ENCODE peak calls at places on chromosome 10, in seven cellular contexts. C, G, W, Q, Z, P and J are unnamed samples.

GRCh38 chr10:88553116-88553752 is 29.9 kb downstream of the RNLS start:
- DNase-seq in C (peak; percentile 78), G (peak; percentile 34), W (peak; percentile 66), Q (no peak), Z (peak; percentile 37), P (no peak), J (peak; percentile 75)

GRCh38 chr10:132369636-132370185 is 27.3 kb upstream of the PWWP2B start:
- DNase-seq in C (no peak), G (no peak), W (no peak), Q (no peak), Z (no peak), P (no peak), J (no peak)

GRCh38 chr10:128792426-128793140 is 666.4 kb upstream of the MKI67 start:
- DNase-seq in C (no peak), G (no peak), W (no peak), Q (no peak), Z (no peak), P (no peak), J (no peak)

GRCh38 chr10:33273295-33274002 is 61.0 kb downstream of the NRP1 start:
- DNase-seq in C (peak; percentile 70), G (peak; percentile 86), W (peak; percentile 95), Q (peak; percentile 56), Z (peak; percentile 87), P (peak; percentile 86), J (peak; percentile 90)

GRCh38 chr10:120131183-120131582 is 238.7 kb downstream of the SEC23IP start:
- DNase-seq in C (no peak), G (no peak), W (peak; percentile 34), Q (no peak), Z (no peak), P (no peak), J (peak; percentile 12)

GRCh38 chr10:43781480-43782361 is 133.0 kb upstream of the ZNF32 start:
- DNase-seq in C (peak; percentile 47), G (no peak), W (no peak), Q (no peak), Z (no peak), P (no peak), J (peak; percentile 18)

GRCh38 chr10:111247781-111248389 is 171.1 kb downstream of the ADRA2A start:
- DNase-seq in C (no peak), G (no peak), W (peak; percentile 7), Q (no peak), Z (no peak), P (no peak), J (no peak)

GRCh38 chr10:17833656-17834055 is 24.5 kb downstream of the MRC1 start:
- DNase-seq in C (no peak), G (no peak), W (no peak), Q (no peak), Z (no peak), P (no peak), J (no peak)

GRCh38 chr10:124736491-124737136 is 7.6 kb downstream of the FAM53B start:
- DNase-seq in C (peak; percentile 83), G (no peak), W (peak; percentile 65), Q (no peak), Z (peak; percentile 86), P (peak; percentile 87), J (peak; percentile 26)

GRCh38 chr10:131889755-131890154 is 11.1 kb upstream of the PPP2R2D start:
- DNase-seq in C (no peak), G (no peak), W (no peak), Q (no peak), Z (no peak), P (no peak), J (no peak)

DNA sequence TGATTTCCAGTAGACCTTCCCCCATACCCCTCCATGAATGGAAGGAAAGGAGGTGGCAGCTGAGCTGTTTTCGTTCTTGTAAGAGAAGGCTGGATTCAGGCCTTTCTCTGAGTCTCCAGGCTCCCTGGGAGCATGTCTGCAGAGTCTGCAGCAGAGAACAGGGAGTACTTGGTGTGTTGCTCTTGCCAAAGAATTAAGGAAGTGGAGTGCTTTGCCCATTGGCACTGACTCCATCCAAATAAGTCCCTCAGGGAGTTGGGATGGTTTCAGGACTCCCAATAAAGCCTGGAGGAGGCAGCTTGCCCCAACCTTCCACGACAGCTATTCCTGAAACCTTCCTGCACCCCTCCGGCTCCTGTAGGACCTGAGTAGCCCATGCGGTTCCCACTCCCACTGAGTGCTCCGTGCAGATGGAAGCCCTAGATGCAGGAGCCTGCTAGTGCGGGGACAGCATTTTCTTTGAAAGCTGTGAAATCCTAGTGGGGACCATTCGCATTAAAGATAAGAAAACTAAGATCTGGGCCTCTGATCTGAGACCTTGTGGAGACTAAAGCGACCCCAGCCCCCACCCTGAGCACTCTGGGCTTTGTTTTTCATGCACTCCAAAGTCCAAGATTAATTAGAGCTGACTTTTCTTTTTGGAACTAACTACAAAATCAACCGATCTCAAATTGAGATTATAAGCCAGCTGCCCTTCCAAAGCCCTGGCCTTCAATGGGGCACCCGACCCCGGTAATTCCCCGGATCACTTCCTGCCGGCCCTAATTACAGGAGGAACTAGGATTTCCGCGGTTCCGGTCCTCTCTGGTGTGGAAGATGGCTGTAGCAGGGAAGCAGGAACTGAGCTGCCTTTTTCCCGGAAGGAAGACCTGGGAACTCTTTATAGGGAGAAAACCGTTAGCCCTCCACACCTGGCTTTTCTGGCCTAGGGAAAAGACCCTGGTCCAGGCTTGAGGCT is 110.1 kb downstream of the COL13A1 start:
- DNase-seq in C (no peak), G (peak; percentile 69), W (no peak), Q (no peak), Z (no peak), P (no peak), J (no peak)
- H3K27ac ChIP-seq in C (no peak overlapping the region), G (peak overlapping the region; percentile 81), W (no peak overlapping the region), Q (no peak overlapping the region), Z (no peak overlapping the region), P (no peak overlapping the region), J (no peak overlapping the region)

GRCh38 chr10:29851241-29851640 is 208.1 kb downstream of the JCAD start:
- DNase-seq in C (no peak), G (no peak), W (no peak), Q (no peak), Z (no peak), P (no peak), J (no peak)

GRCh38 chr10:29849434-29849833 is 210.0 kb downstream of the JCAD start:
- DNase-seq in C (peak; percentile 98), G (no peak), W (no peak), Q (peak; percentile 66), Z (peak; percentile 37), P (no peak), J (peak; percentile 83)

GRCh38 chr10:29846881-29847280 is 212.1 kb upstream of the SVIL start:
- DNase-seq in C (no peak), G (no peak), W (no peak), Q (no peak), Z (no peak), P (no peak), J (no peak)

GRCh38 chr10:29849886-29850285 is 209.5 kb downstream of the JCAD start:
- DNase-seq in C (no peak), G (no peak), W (no peak), Q (no peak), Z (no peak), P (no peak), J (peak; percentile 19)

DNA sequence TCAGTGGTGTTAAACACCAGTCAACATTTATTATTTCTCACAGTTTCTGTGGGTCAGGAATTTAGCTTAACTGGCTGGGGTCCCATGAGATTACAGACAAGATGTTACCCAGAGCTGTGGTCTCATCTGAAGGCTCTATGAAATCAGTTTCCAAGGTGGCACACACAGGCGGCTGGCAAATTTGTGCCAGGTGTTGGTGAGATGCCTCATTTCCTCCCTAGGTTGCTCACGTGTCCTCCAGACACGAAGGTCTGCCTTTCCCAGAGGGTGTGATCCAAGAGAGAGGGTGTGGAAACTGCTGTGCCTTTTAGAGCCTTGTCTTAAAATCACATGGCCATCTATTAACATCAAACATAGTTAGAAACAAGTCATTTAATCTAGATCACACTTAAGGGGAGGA is 209.0 kb downstream of the JCAD start:
- DNase-seq in C (peak; percentile 12), G (no peak), W (no peak), Q (no peak), Z (no peak), P (no peak), J (no peak)
- H3K36me3 ChIP-seq in C (no peaks in the 10 kb centered on the region), G (no peaks in the 10 kb centered on the region), W (no peaks in the 10 kb centered on the region), Q (no peaks in the 10 kb centered on the region), Z (no peaks in the 10 kb centered on the region), P (no peaks in the 10 kb centered on the region), J (no peaks in the 10 kb centered on the region)

DNA sequence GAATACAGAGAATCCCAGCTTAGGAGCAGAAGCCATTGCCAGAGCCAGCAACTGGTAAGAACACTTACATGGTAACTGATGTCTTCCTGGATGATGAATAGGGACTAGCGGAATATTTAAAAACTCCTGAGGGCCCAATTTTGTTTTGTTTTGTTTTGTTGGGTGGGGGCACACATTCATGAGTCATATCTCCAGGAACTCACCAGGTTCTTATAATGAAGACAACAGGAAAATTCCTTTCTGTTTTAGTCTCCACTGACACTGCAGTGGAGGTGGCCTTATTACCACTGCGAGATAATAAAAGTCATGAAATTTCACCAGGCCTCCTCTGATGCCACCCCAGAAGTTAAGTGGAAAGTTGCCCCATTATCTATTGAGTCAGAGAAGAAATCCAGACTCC is 6.6 kb upstream of the CUZD1 start:
- DNase-seq in C (peak; percentile 7), G (no peak), W (peak; percentile 11), Q (no peak), Z (no peak), P (no peak), J (no peak)
- H3K27ac ChIP-seq in C (peak overlapping the region; percentile 33), G (no peak overlapping the region), W (no peak overlapping the region), Q (no peak overlapping the region), Z (no peak overlapping the region), P (no peak overlapping the region), J (no peak overlapping the region)

DNA sequence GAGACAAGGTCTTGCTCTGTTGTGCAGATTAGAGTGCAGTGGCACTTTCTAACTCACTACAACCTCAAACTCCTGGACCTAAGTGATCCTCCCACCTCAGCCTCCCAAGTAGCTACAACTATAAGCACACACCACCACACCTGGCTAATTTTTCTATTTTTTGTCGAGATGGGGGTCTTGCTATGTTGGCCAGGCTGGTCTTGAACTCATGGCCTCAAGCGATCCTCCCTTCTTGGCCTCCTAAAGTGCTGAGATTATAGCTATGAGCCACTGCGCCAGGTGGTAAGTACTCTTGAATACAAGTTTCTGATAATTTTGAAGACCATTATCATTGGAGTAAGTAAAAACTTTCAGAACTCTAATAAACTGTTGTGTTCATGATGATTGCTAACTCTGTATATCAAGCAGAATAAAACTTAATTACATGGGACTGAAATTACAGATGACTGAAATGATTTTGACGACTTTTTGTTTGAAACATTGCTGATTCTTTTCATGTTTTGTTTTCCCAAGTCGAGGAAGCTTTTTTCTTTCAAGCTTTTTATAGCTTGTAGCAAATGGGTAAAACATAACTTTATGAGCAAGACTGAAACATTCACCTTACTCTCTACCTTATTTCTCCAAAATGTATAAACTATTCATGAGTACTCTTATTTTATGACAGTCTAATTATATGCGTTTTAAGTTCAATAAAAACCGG is 14.6 kb downstream of the LARP4B start:
- DNase-seq in C (no peak), G (no peak), W (no peak), Q (no peak), Z (no peak), P (no peak), J (no peak)
- H3K36me3 ChIP-seq in C (peaks cover 1% of the 10 kb centered on the region), G (no peaks in the 10 kb centered on the region), W (peaks cover 1% of the 10 kb centered on the region), Q (peaks cover 9% of the 10 kb centered on the region), Z (no peaks in the 10 kb centered on the region), P (no peaks in the 10 kb centered on the region), J (no peaks in the 10 kb centered on the region)